ENCODE peak calls at places on chromosomes 7 and 10, in five cellular contexts. K, A, Y, H and D are unnamed samples.

GRCh38 chr7:4734587-4735365 is 40.6 kb upstream of the AP5Z1 start:
- DNase-seq in A (no peak), Y (no peak), H (no peak), K (no peak), D (peak)

GRCh38 chr7:18475488-18475887 is 20.1 kb upstream of the HDAC9 start:
- DNase-seq in A (no peak), Y (no peak), H (no peak), K (no peak), D (no peak)

GRCh38 chr7:159115601-159116501 is 28.8 kb downstream of the VIPR2 start:
- DNase-seq in Y (no peak), A (no peak), H (peak), K (no peak), D (no peak)

GRCh38 chr10:124708246-124708779 is 35.9 kb downstream of the FAM53B start:
- DNase-seq in K (no peak), Y (no peak), A (no peak), H (no peak), D (no peak)

GRCh38 chr7:108413782-108414492 is 42.3 kb downstream of the NRCAM start:
- DNase-seq in A (no peak), K (peak), Y (no peak), H (no peak), D (no peak)

GRCh38 chr7:124440081-124440480 is 325.5 kb downstream of the GPR37 start:
- DNase-seq in H (no peak), Y (no peak), K (no peak), A (no peak), D (no peak)

GRCh38 chr7:45978010-45978681 is 57.1 kb upstream of the IGFBP3 start:
- DNase-seq in K (peak), A (peak), Y (no peak), H (no peak), D (no peak)

GRCh38 chr7:128880791-128881457 is 18.3 kb downstream of the ATP6V1F start:
- DNase-seq in H (no peak), A (no peak), K (no peak), Y (no peak), D (no peak)

GRCh38 chr7:104415700-104416099 is 87.3 kb downstream of the LHFPL3 start:
- DNase-seq in A (no peak), Y (no peak), H (peak), K (no peak), D (no peak)

GRCh38 chr7:78260826-78261225 is 462.3 kb downstream of the PHTF2 start:
- DNase-seq in H (no peak), A (no peak), Y (no peak), K (no peak), D (no peak)

GRCh38 chr7:106757846-106758245 is 96.9 kb upstream of the CCDC71L start:
- DNase-seq in H (no peak), K (no peak), A (no peak), Y (no peak), D (no peak)

GRCh38 chr7:1715331-1715625 is 45.2 kb downstream of the ELFN1 start:
- DNase-seq in Y (no peak), A (no peak), K (no peak), H (no peak), D (no peak)

GRCh38 chr7:7898155-7898554 is 70.4 kb upstream of the GLCCI1 start:
- DNase-seq in H (no peak), K (no peak), Y (no peak), A (no peak), D (no peak)

GRCh38 chr7:7889791-7890568 is 78.6 kb upstream of the GLCCI1 start:
- DNase-seq in H (no peak), Y (no peak), A (no peak), K (no peak), D (no peak)

GRCh38 chr7:7895754-7896153 is 72.8 kb upstream of the GLCCI1 start:
- DNase-seq in A (no peak), H (no peak), Y (no peak), K (no peak), D (no peak)

GRCh38 chr7:7897509-7897908 is 71.1 kb upstream of the GLCCI1 start:
- DNase-seq in A (no peak), H (no peak), Y (no peak), K (no peak), D (no peak)

GRCh38 chr7:7895004-7895650 is 73.5 kb upstream of the GLCCI1 start:
- DNase-seq in H (no peak), A (no peak), K (no peak), Y (no peak), D (no peak)
- H3K27ac ChIP-seq in H (no peak), A (no peak), K (no peak), Y (no peak), D (no peak)

DNA sequence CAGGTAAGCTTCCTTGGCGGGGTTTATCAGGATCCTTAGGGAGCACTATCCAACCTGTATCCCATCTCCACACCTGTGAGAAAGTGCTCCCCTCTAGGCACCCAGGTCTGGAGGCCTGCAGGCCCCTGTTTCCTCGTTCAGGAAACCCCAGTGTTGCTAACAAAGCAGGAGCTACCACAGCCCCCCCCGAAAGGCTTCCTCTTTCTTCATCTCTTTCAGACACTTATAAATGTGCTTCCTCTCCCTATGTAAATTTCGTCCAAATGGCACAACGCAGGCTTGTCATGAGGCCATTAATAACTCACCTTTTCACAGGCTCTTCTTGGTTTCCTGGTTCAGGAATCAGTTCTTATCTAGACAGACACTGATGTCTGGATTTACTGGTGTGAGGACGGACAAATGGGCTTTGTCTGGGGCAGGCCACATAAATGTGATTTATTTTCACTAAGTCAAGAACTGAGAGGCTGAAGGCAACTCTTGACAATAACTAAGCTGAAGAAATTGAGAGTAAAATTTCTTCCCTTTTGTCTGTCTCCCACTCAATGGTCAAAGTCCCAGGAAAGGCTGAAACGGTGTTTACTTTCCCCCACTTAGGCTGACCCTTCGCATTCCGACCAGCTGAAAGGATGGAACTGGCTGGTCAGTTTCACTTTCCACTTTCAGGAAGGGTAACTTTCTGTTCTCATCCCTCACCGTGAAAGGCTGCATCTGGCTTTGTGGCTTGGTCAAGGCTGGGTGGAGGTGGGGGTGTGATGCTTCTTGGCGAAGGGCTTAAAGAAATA is 46.8 kb downstream of the PIK3AP1 start:
- DNase-seq in H (no peak), K (no peak), A (no peak), Y (no peak), D (peak)
- H3K27ac ChIP-seq in H (no peak), K (no peak), A (peak), Y (no peak), D (peak)

GRCh38 chr10:104268691-104269645 is at the start of gene GSTO2:
- DNase-seq in K (peak), A (peak), Y (peak), H (peak), D (peak)

GRCh38 chr10:104274762-104275721 is 6.1 kb downstream of the GSTO2 start:
- DNase-seq in K (peak), A (no peak), Y (peak), H (no peak), D (peak)

GRCh38 chr10:104276192-104276591 is 7.2 kb downstream of the GSTO2 start:
- DNase-seq in Y (no peak), H (no peak), K (no peak), A (no peak), D (no peak)

GRCh38 chr10:104273899-104274575 is 5.1 kb downstream of the GSTO2 start:
- DNase-seq in A (no peak), H (no peak), Y (no peak), K (no peak), D (no peak)

DNA sequence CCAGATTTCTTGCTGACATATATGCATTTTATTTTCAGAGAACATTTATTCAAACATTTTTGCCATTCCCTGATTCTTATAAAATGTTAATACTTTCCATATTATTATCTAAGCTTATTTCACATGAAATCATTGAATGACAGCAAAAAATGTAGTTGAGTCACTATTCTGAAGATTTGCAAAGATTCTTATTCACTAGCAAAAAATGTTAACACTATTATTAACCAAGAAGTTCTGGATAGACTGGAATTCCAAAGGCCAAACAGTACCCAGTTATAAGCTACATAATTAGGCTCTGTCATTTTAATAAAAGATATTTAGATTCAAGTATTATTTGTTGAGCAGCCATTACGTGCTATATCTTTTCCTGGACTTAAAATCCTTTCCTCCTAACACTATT is 4.3 kb downstream of the GSTO2 start:
- DNase-seq in K (no peak), A (no peak), Y (no peak), H (no peak), D (no peak)
- H3K27ac ChIP-seq in K (no peak), A (no peak), Y (no peak), H (no peak), D (no peak)

GRCh38 chr10:67834375-67834774 is 3.6 kb downstream of the DNAJC12 start:
- DNase-seq in A (no peak), K (no peak), Y (no peak), H (no peak), D (no peak)

GRCh38 chr10:67839957-67840356 is 2.0 kb upstream of the DNAJC12 start:
- DNase-seq in A (no peak), K (no peak), H (no peak), Y (no peak), D (no peak)

GRCh38 chr10:67837519-67838314 is at the start of gene DNAJC12:
- DNase-seq in K (no peak), A (no peak), H (peak), Y (no peak), D (no peak)

GRCh38 chr10:67836972-67837371 is 1.0 kb downstream of the DNAJC12 start:
- DNase-seq in Y (no peak), K (no peak), A (no peak), H (no peak), D (no peak)

DNA sequence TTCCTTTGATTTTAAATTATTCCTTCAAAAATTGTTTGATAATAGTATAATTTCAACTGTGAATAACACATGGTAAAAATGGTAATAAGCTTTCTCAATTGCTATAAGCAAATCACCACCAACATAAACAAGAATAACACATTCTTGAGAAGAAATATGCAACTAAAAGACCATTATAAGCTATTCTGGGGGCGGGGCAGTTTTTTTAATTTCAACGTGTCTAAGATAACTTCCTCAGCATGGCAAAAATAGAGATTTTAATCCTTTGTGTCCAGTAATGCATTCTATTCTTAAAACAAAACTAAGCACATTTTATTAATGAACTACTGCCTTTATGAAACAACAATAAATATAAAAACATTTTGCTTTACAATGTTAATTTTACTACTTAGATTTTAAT is 1.5 kb downstream of the DNAJC12 start:
- DNase-seq in K (no peak), Y (no peak), H (no peak), A (no peak), D (no peak)
- H3K27ac ChIP-seq in K (no peak), Y (no peak), H (no peak), A (no peak), D (no peak)

DNA sequence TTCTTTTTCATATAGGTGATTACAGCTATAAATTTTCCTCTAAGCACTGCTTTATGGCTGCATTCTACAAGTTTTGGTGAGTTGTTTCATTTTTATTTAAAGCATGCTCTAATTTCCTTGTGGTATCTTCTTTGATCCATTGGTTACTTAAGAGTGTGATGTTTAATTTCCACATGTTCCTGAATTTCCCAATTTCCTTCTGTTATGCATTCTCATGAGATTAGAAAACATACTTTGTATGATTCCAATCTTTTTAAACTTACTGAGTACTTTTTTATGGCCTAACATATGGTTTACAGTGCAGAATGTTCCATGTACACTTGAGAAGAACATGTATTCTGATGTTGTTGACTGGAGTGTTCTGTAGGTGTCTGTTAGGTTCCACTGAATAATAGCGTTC is 53.4 kb downstream of the MYL10 start:
- DNase-seq in K (no peak), H (no peak), Y (no peak), A (no peak), D (no peak)
- H3K27ac ChIP-seq in K (no peak), H (no peak), Y (no peak), A (no peak), D (no peak)

DNA sequence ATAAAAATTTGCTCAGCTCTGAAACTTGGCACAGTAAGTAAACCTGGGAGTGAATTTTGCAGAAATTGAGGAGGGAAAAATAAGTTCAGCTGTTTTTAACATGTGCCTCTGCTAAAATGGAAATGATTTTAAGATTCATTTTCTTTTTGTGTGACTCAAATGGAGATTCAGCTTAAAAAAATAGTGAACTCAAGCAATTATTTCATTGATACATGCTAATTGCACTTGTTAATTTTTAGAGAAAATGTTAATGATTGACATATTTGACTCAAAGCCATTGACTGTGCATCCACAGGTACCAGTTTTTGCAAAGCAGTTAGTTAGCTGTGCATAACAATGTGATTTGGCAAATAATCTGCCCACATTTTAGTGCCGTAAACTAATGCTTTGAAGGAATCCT is 68.5 kb upstream of the ZNF438 start:
- DNase-seq in K (no peak), H (no peak), Y (no peak), A (no peak), D (no peak)
- H3K27ac ChIP-seq in K (no peak), H (no peak), Y (no peak), A (no peak), D (no peak)